ENCODE peak calls at places on chromosomes 3 and 15, in four cellular contexts. H, Z, W and Q are unnamed samples.

GRCh38 chr15:39649765-39650164 is 68.9 kb downstream of the THBS1 start:
- DNase-seq in H (no peak), Z (no peak), W (no peak), Q (no peak)

GRCh38 chr3:186327912-186328487 is 34.0 kb downstream of the DGKG start:
- DNase-seq in W (no peak), Z (no peak), H (no peak), Q (no peak)

GRCh38 chr3:9750556-9751411 is 1.0 kb downstream of the OGG1 start:
- DNase-seq in Z (peak), W (peak), H (peak), Q (no peak)

GRCh38 chr15:61131598-61131954 is 97.5 kb downstream of the RORA start:
- DNase-seq in W (no peak), Z (no peak), H (no peak), Q (no peak)

GRCh38 chr3:14404396-14405119 is 2.2 kb downstream of the SLC6A6 start:
- DNase-seq in W (no peak), H (no peak), Z (no peak), Q (no peak)

GRCh38 chr3:73060302-73060723 is 1.1 kb upstream of the EBLN2 start:
- DNase-seq in W (no peak), Z (peak), H (peak), Q (no peak)

GRCh38 chr3:129927072-129927471 is 33.6 kb upstream of the TMCC1 start:
- DNase-seq in H (no peak), Z (peak), W (no peak), Q (no peak)

GRCh38 chr15:67066041-67067021 is 929 bp downstream of the SMAD3 start:
- DNase-seq in W (no peak), H (no peak), Z (no peak), Q (no peak)

GRCh38 chr3:53518495-53518981 is 24.1 kb downstream of the CACNA1D start:
- DNase-seq in Z (peak), H (peak), W (no peak), Q (no peak)

GRCh38 chr3:57737840-57738239 is 18.3 kb upstream of the SLMAP start:
- DNase-seq in W (no peak), Z (no peak), H (no peak), Q (no peak)

DNA sequence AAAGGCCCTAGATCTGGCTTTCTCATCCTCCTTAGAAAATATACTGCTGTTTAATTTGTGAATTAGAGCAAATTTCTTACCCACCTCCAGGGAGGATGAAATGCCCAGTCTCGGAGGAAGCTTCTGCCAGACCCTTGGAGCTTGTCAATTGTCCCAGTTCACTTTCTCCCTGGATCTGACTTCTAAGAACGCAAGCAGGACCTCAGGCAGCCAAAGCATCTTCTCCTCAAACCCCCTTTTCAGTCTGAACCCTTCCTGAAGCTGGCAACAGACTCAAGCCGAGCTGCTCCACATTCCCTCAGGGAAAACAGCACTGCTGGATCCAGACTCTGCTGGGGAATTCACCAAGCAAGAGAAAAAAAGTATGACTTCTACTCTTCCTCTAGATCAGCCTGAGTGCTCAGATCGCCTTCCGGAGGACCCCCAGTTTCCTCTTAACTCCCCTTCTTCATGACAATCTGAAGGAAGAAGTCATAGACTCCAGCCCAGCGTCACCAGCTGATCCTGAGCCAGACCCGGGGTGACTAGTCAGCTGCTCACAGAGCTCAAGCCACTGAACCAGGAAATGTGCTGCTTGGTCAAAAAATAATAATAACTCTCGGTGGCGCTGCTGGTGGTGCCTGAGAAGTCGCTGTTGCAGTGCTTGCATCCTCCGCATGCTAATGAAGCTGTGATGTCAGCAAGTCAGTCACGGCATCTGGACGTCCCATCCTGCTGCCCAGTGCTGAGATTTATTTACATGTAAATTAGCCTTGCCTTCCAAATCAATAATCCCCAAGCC is at the start of gene PRICKLE2:
- DNase-seq in W (peak), H (peak), Z (peak), Q (no peak)
- TF ChIP-seq CTCF in W (peak), H (peak), Z (peak), Q (peak)

GRCh38 chr15:28975766-28976179 is 90.0 kb downstream of the APBA2 start:
- DNase-seq in H (peak), W (peak), Z (peak), Q (no peak)
- TF ChIP-seq CTCF in H (peak), W (peak), Z (peak), Q (peak)

GRCh38 chr3:176937994-176938393 is 259.3 kb downstream of the TBL1XR1 start:
- DNase-seq in W (no peak), H (no peak), Z (no peak), Q (no peak)
- TF ChIP-seq CTCF in W (no peak), H (no peak), Z (no peak), Q (no peak)

GRCh38 chr3:174191380-174191779 is 667.8 kb upstream of the NAALADL2 start:
- DNase-seq in W (no peak), Z (no peak), H (no peak), Q (no peak)

GRCh38 chr3:174186339-174186984 is 672.7 kb upstream of the NAALADL2 start:
- DNase-seq in Z (no peak), H (no peak), W (no peak), Q (no peak)

GRCh38 chr3:174197416-174197815 is 661.7 kb upstream of the NAALADL2 start:
- DNase-seq in H (no peak), W (no peak), Z (no peak), Q (no peak)

GRCh38 chr3:174193559-174193958 is 665.6 kb upstream of the NAALADL2 start:
- DNase-seq in Z (no peak), W (no peak), H (peak), Q (no peak)

GRCh38 chr3:174191895-174192294 is 667.2 kb upstream of the NAALADL2 start:
- DNase-seq in Z (no peak), W (no peak), H (no peak), Q (no peak)
- TF ChIP-seq CTCF in Z (no peak), W (no peak), H (no peak), Q (no peak)

GRCh38 chr15:82985688-82986441 is at the start of gene RAMAC:
- DNase-seq in H (peak), Z (peak), W (peak), Q (no peak)
- TF ChIP-seq CTCF in H (no peak), Z (no peak), W (no peak), Q (no peak)

DNA sequence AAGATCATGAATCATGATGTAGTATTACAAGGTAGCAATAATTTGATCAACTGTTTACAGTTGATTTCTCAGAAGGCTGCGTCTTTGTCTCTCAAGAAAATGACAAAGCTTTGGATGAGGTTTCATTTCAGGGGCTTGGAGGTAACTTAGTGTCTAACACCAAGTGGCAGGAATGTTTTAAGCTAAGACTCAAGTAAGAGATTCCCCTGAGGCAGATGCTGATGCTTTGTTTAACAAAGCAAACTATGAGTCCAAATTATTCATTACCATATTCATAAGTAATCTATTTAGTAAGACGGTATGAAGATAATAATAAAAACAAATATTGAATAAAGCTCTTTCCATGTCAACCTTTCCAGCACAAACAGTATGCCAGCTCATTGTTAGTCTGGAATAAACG is 247.9 kb downstream of the NSUN3 start:
- DNase-seq in W (no peak), Z (no peak), H (no peak), Q (no peak)
- TF ChIP-seq CTCF in W (no peak), Z (no peak), H (no peak), Q (no peak)